ENCODE peak calls at places on chromosomes 13 and 19, in five cellular contexts. O, I, P, T and Y are unnamed samples. For H3K4me1 and H3K36me3, the result is how much of the 10 kb centered on the place peaks cover.

GRCh38 chr19:29873024-29873800 is 61.4 kb downstream of the CCNE1 start:
- DNase-seq in O (peak), I (peak), P (peak), T (peak), Y (peak)

GRCh38 chr13:50125306-50125555 is 110.0 kb downstream of the KCNRG start:
- DNase-seq in O (no peak), I (no peak), P (no peak), T (no peak), Y (peak)

GRCh38 chr19:46674416-46675178 is 13.6 kb upstream of the DACT3 start:
- DNase-seq in O (no peak), I (peak), P (no peak), T (no peak), Y (no peak)

GRCh38 chr19:15087182-15087581 is 5.2 kb downstream of the OR1I1 start:
- DNase-seq in O (no peak), I (no peak), P (no peak), T (no peak), Y (no peak)

GRCh38 chr13:51549050-51549449 is 35.2 kb upstream of the WDFY2 start:
- DNase-seq in O (no peak), I (no peak), P (no peak), T (no peak), Y (no peak)

GRCh38 chr13:112545866-112546265 is 42.1 kb downstream of the TUBGCP3 start:
- DNase-seq in O (no peak), I (no peak), P (no peak), T (no peak), Y (no peak)

GRCh38 chr19:8577247-8577646 is at the start of gene MYO1F:
- DNase-seq in O (no peak), I (no peak), P (no peak), T (peak), Y (no peak)

GRCh38 chr19:15216363-15216762 is 15.6 kb upstream of the NOTCH3 start:
- DNase-seq in O (no peak), I (no peak), P (no peak), T (no peak), Y (no peak)

GRCh38 chr13:99854376-99854775 is 117.2 kb downstream of the ZIC5 start:
- DNase-seq in O (no peak), I (no peak), P (no peak), T (no peak), Y (no peak)

GRCh38 chr19:1221141-1221903 is 15.7 kb downstream of the STK11 start:
- DNase-seq in O (peak), I (peak), P (no peak), T (peak), Y (no peak)

GRCh38 chr13:111792956-111793355 is 274.0 kb upstream of the SOX1 start:
- DNase-seq in O (no peak), I (no peak), P (no peak), T (no peak), Y (no peak)

GRCh38 chr13:93420206-93420605 is 193.6 kb downstream of the GPC6 start:
- DNase-seq in O (no peak), I (no peak), P (no peak), T (no peak), Y (no peak)

GRCh38 chr19:47723573-47723923 is 10.3 kb downstream of the EHD2 start:
- DNase-seq in O (no peak), I (no peak), P (no peak), T (peak), Y (no peak)

DNA sequence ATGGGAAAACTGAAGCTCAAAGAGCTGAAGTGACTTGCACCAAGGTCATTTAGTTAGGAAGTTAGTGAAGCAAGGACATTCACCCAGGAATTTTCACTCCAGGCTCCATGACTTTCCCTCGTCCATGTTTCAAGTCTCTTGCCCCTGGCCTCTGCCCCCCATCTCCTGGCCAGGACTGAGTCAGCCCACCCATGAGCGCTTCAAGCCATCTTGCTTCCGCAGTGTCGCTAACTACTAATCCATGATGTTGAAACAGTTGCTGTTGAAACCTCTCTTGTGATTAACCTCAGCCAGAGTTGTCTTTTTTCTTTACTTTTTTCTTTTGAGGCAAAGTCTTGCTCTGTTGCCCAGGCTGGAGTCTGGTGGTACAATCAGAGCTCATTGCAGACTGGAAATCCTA is 29.7 kb upstream of the C1QTNF9 start:
- DNase-seq in O (no peak), I (no peak), P (no peak), T (no peak), Y (no peak)
- H3K4me1 ChIP-seq in O (under half), I (under half), P (half or more), T (under half), Y (under half)

GRCh38 chr19:49829721-49830120 is 11.6 kb downstream of the MED25 start:
- DNase-seq in O (no peak), I (no peak), P (no peak), T (no peak), Y (no peak)
- H3K36me3 ChIP-seq in O (under half), I (under half), P (under half), T (half or more), Y (under half)

GRCh38 chr19:34405892-34406660 is 1.9 kb downstream of the PDCD2L start:
- DNase-seq in O (peak), I (no peak), P (no peak), T (no peak), Y (no peak)

GRCh38 chr19:34404109-34404909 is at the start of gene PDCD2L:
- DNase-seq in O (peak), I (peak), P (peak), T (peak), Y (peak)

GRCh38 chr19:34411216-34411615 is 7.0 kb downstream of the PDCD2L start:
- DNase-seq in O (no peak), I (no peak), P (no peak), T (peak), Y (no peak)

GRCh38 chr19:34408421-34408820 is 4.2 kb downstream of the PDCD2L start:
- DNase-seq in O (peak), I (no peak), P (no peak), T (no peak), Y (no peak)

GRCh38 chr19:34409189-34410164 is 5.3 kb downstream of the PDCD2L start:
- DNase-seq in O (peak), I (no peak), P (no peak), T (no peak), Y (no peak)
- H3K4me1 ChIP-seq in O (under half), I (under half), P (under half), T (under half), Y (under half)

GRCh38 chr19:57613941-57614743 is at the start of gene ZNF134:
- DNase-seq in O (peak), I (peak), P (peak), T (peak), Y (peak)

GRCh38 chr19:57620673-57621348 is 6.8 kb downstream of the ZNF134 start:
- DNase-seq in O (no peak), I (no peak), P (no peak), T (no peak), Y (no peak)

GRCh38 chr19:57611113-57611512 is 2.9 kb upstream of the ZNF134 start:
- DNase-seq in O (no peak), I (no peak), P (no peak), T (no peak), Y (no peak)

GRCh38 chr19:57615346-57615745 is 1.3 kb downstream of the ZNF134 start:
- DNase-seq in O (no peak), I (no peak), P (no peak), T (no peak), Y (no peak)
- H3K36me3 ChIP-seq in O (under half), I (under half), P (under half), T (under half), Y (under half)

GRCh38 chr19:16457195-16457953 is 14.4 kb downstream of the EPS15L1 start:
- DNase-seq in O (no peak), I (peak), P (no peak), T (no peak), Y (no peak)
- H3K4me1 ChIP-seq in O (under half), I (under half), P (under half), T (under half), Y (under half)

DNA sequence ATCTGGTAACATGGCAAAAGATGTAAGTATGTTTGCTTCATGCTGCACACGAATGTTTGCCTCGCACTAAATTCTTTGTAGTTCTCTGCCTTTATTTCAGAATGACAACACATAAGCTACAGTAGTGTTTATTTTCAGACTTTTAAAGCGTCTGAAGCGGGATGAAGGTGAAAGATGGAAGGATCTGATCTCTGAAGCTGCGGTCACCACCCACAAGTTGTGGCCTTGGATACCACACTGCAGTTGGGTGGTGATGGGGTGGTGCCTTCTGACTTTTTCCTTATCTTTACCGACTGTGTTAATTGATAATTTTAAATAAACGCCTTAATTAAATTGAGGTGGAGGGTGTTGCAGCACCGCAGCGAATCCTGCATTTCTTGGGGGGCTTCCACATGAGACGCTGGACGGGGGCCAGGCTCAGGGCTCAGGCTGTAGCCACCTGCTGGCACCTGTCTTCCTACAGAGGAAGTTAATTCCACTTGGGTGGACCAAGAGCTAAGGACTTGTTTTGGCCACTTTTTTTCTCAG is 1.3 kb downstream of the TFDP1 start:
- DNase-seq in O (no peak), I (no peak), P (no peak), T (no peak), Y (no peak)
- H3K36me3 ChIP-seq in O (under half), I (under half), P (under half), T (under half), Y (under half)

DNA sequence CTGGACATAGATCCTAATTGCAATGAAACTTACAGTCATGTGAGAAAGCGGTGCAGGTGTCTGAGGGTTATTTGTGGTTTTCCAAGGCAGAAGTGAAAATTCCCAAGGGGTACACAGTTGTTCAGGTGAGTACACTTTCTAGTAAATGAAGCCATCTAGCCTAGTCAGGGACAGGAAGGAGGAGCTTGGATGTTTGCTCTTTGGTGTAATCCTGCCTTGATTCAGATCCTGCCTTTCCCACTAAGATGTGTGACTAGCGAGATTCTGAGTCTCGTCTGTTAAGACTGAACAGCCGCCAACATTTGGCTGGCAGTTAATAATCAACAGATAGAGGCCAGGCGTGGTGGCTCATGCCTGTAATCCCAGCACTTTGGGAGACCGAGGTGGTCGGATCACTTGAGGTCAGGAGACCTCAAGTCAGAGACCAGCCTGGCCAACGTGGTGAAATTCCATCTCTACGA is 2.5 kb downstream of the RPS9 start:
- DNase-seq in O (peak), I (no peak), P (no peak), T (no peak), Y (no peak)
- H3K4me1 ChIP-seq in O (under half), I (under half), P (half or more), T (under half), Y (half or more)

GRCh38 chr13:45337803-45338202 is 3.2 kb downstream of the TPT1 start:
- DNase-seq in O (no peak), I (no peak), P (no peak), T (no peak), Y (no peak)
- H3K36me3 ChIP-seq in O (under half), I (under half), P (under half), T (half or more), Y (under half)

GRCh38 chr13:30615851-30616311 is 1.8 kb upstream of the USPL1 start:
- DNase-seq in O (no peak), I (no peak), P (peak), T (no peak), Y (peak)
- H3K4me1 ChIP-seq in O (under half), I (under half), P (under half), T (under half), Y (under half)